ENCODE peak calls at places on chromosomes 13 and 19, in four cellular contexts. X, J, E and O are unnamed samples.

GRCh38 chr19:11324079-11324661 is 15.3 kb downstream of the RAB3D start:
- DNase-seq in X (no peak), J (no peak), E (no peak), O (no peak)

GRCh38 chr13:94313321-94313720 is 166.2 kb downstream of the DCT start:
- DNase-seq in X (no peak), J (no peak), E (no peak), O (no peak)

GRCh38 chr19:17002455-17002854 is 24.2 kb downstream of the CPAMD8 start:
- DNase-seq in X (no peak), J (no peak), E (no peak), O (no peak)

GRCh38 chr13:33508060-33508459 is 222.5 kb upstream of the STARD13 start:
- DNase-seq in X (no peak), J (no peak), E (no peak), O (no peak)

GRCh38 chr13:99227909-99228688 is 27.4 kb downstream of the UBAC2 start:
- DNase-seq in X (no peak), J (no peak), E (no peak), O (no peak)

GRCh38 chr13:75803175-75803611 is 167.1 kb downstream of the LMO7 start:
- DNase-seq in X (no peak), J (no peak), E (no peak), O (no peak)

GRCh38 chr13:36193151-36193855 is 21.1 kb downstream of the SOHLH2 start:
- DNase-seq in X (no peak), J (no peak), E (no peak), O (no peak)

GRCh38 chr13:112725346-112726017 is 35.6 kb downstream of the ATP11A start:
- DNase-seq in X (peak), J (peak), E (no peak), O (no peak)

GRCh38 chr19:12969292-12969988 is at the start of gene DAND5:
- DNase-seq in X (peak), J (no peak), E (no peak), O (no peak)

GRCh38 chr13:95100525-95101121 is 200.6 kb downstream of the ABCC4 start:
- DNase-seq in X (no peak), J (peak), E (no peak), O (no peak)

GRCh38 chr19:10764340-10764894 is 46.5 kb downstream of the DNM2 start:
- DNase-seq in X (no peak), J (peak), E (no peak), O (no peak)

GRCh38 chr19:13764101-13764807 is at the start of gene MRI1:
- DNase-seq in X (peak), J (peak), E (peak), O (peak)

GRCh38 chr13:101049166-101049850 is 367.0 kb downstream of the NALCN start:
- DNase-seq in X (no peak), J (no peak), E (no peak), O (no peak)

GRCh38 chr13:50711449-50711848 is 132.0 kb downstream of the DLEU7 start:
- DNase-seq in X (no peak), J (no peak), E (no peak), O (no peak)

GRCh38 chr13:33554919-33555791 is 262.8 kb upstream of the RFC3 start:
- DNase-seq in X (no peak), J (no peak), E (no peak), O (no peak)

GRCh38 chr13:113427562-113428468 is 25.5 kb downstream of the ADPRHL1 start:
- DNase-seq in X (no peak), J (no peak), E (no peak), O (no peak)

GRCh38 chr19:48516536-48516935 is 4.9 kb upstream of the LMTK3 start:
- DNase-seq in X (no peak), J (no peak), E (no peak), O (no peak)

GRCh38 chr13:23467048-23467931 is 33.8 kb upstream of the SACS start:
- DNase-seq in X (no peak), J (no peak), E (no peak), O (no peak)

GRCh38 chr19:2235396-2236284 is 489 bp downstream of the PLEKHJ1 start:
- DNase-seq in X (no peak), J (peak), E (no peak), O (no peak)

GRCh38 chr13:114144606-114145244 is 12.3 kb upstream of the RASA3 start:
- DNase-seq in X (no peak), J (no peak), E (no peak), O (peak)

GRCh38 chr19:48393559-48394330 is at the start of gene GRIN2D:
- DNase-seq in X (peak), J (no peak), E (no peak), O (no peak)

GRCh38 chr13:63938851-63939250 is 2523.2 kb upstream of the PCDH20 start:
- DNase-seq in X (no peak), J (no peak), E (no peak), O (no peak)

GRCh38 chr13:28455580-28456194 is 39.2 kb downstream of the FLT1 start:
- DNase-seq in X (no peak), J (no peak), E (no peak), O (no peak)

GRCh38 chr19:57363734-57364181 is 407 bp downstream of the TRAPPC2B start:
- DNase-seq in X (peak), J (no peak), E (no peak), O (no peak)

GRCh38 chr19:11325544-11325943 is 13.9 kb downstream of the RAB3D start:
- DNase-seq in X (no peak), J (no peak), E (no peak), O (no peak)

GRCh38 chr19:17632577-17632976 is 55.6 kb downstream of the UNC13A start:
- DNase-seq in X (no peak), J (no peak), E (no peak), O (no peak)

GRCh38 chr13:104289400-104289799 is 1223.2 kb upstream of the SLC10A2 start:
- DNase-seq in X (no peak), J (no peak), E (no peak), O (no peak)

GRCh38 chr19:47239610-47240296 is 8.8 kb upstream of the BBC3 start:
- DNase-seq in X (peak), J (no peak), E (no peak), O (no peak)

GRCh38 chr13:114043421-114044053 is 69.7 kb upstream of the C13orf46 start:
- DNase-seq in X (no peak), J (no peak), E (no peak), O (no peak)

GRCh38 chr19:11814707-11815050 is 606 bp downstream of the ZNF440 start:
- DNase-seq in X (no peak), J (peak), E (no peak), O (no peak)

GRCh38 chr13:38008636-38009035 is 139.1 kb upstream of the TRPC4 start:
- DNase-seq in X (no peak), J (no peak), E (no peak), O (no peak)

GRCh38 chr13:20799726-20800416 is 26.1 kb upstream of the EEF1AKMT1 start:
- DNase-seq in X (no peak), J (no peak), E (no peak), O (no peak)

GRCh38 chr19:28971011-28971410 is 241.9 kb downstream of the UQCRFS1 start:
- DNase-seq in X (no peak), J (no peak), E (no peak), O (no peak)